ENCODE peak calls at places on chromosomes 13 and 19, in eight cellular contexts. C is IMR-90, D is neuronal stem cell, O is H1, K is mammary epithelial cell, E is endothelial cell of umbilical vein, L is GM23248, I is PC-3. B is an unnamed sample.

GRCh38 chr19:49249933-49250332 is 75.1 kb downstream of the SLC6A16 start:
- DNase-seq in C (no peak), D (no peak), O (no peak), K (no peak), E (no peak), L (no peak), I (no peak), B (no peak)

GRCh38 chr13:65854431-65854830 is 1375.7 kb downstream of the PCDH9 start:
- DNase-seq in C (no peak), D (no peak), O (no peak), K (no peak), E (no peak), L (no peak), I (no peak), B (no peak)

GRCh38 chr13:45143346-45143751 is 23.0 kb downstream of the GTF2F2 start:
- DNase-seq in C (peak), D (no peak), O (no peak), K (peak), E (no peak), L (no peak), I (peak), B (peak)

GRCh38 chr19:4474504-4475136 is 2.5 kb downstream of the HDGFL2 start:
- DNase-seq in C (peak), D (peak), O (peak), K (peak), E (peak), L (peak), I (peak), B (peak)

GRCh38 chr13:29859971-29860370 is 9.6 kb upstream of the UBL3 start:
- DNase-seq in C (peak), D (no peak), O (no peak), K (peak), E (no peak), L (peak), I (peak), B (peak)

GRCh38 chr19:16527971-16528521 is 14.2 kb downstream of the CHERP start:
- DNase-seq in C (no peak), D (no peak), O (peak), K (no peak), E (peak), L (peak), I (peak), B (no peak)

GRCh38 chr13:29758591-29759114 is 91.8 kb downstream of the UBL3 start:
- DNase-seq in C (no peak), D (no peak), O (no peak), K (peak), E (no peak), L (no peak), I (peak), B (no peak)

GRCh38 chr19:29326849-29327840 is 114.2 kb upstream of the UQCRFS1 start:
- DNase-seq in C (no peak), D (no peak), O (no peak), K (no peak), E (no peak), L (no peak), I (no peak), B (no peak)

GRCh38 chr13:112719016-112719415 is 29.2 kb downstream of the ATP11A start:
- DNase-seq in C (peak), D (no peak), O (no peak), K (no peak), E (peak), L (no peak), I (no peak), B (no peak)

GRCh38 chr19:8089664-8090601 is 37.4 kb downstream of the CCL25 start:
- DNase-seq in C (no peak), D (no peak), O (no peak), K (no peak), E (no peak), L (no peak), I (no peak), B (no peak)

GRCh38 chr19:29449371-29449770 is 76.4 kb upstream of the VSTM2B start:
- DNase-seq in C (no peak), D (no peak), O (peak), K (no peak), E (no peak), L (no peak), I (no peak), B (no peak)

GRCh38 chr13:97257800-97258799 is 36.0 kb downstream of the MBNL2 start:
- DNase-seq in C (peak), D (no peak), O (no peak), K (peak), E (peak), L (peak), I (peak), B (peak)

GRCh38 chr13:66562054-66562453 is 668.1 kb downstream of the PCDH9 start:
- DNase-seq in C (no peak), D (no peak), O (no peak), K (no peak), E (no peak), L (no peak), I (no peak), B (no peak)

GRCh38 chr13:46728777-46729176 is 68.2 kb downstream of the ESD start:
- DNase-seq in C (no peak), D (no peak), O (no peak), K (peak), E (no peak), L (peak), I (peak), B (peak)

GRCh38 chr13:67515895-67516294 is 285.8 kb upstream of the PCDH9 start:
- DNase-seq in C (peak), D (no peak), O (no peak), K (no peak), E (no peak), L (no peak), I (peak), B (peak)

GRCh38 chr19:49664171-49665070 is 1.2 kb downstream of the IRF3 start:
- DNase-seq in C (peak), D (peak), O (peak), K (peak), E (peak), L (peak), I (peak), B (peak)

GRCh38 chr19:47112166-47112663 is 1.4 kb downstream of the ZC3H4 start:
- DNase-seq in C (peak), D (peak), O (peak), K (peak), E (peak), L (peak), I (peak), B (peak)

GRCh38 chr13:75482070-75482819 is at the start of gene TBC1D4:
- DNase-seq in C (peak), D (peak), O (no peak), K (peak), E (peak), L (peak), I (peak), B (peak)

GRCh38 chr19:33556261-33556660 is 34.7 kb upstream of the PEPD start:
- DNase-seq in C (no peak), D (no peak), O (no peak), K (no peak), E (no peak), L (no peak), I (no peak), B (no peak)

GRCh38 chr19:7918615-7919421 is 1.3 kb upstream of the SNAPC2 start:
- DNase-seq in C (no peak), D (no peak), O (no peak), K (no peak), E (no peak), L (no peak), I (no peak), B (no peak)

GRCh38 chr19:10858204-10858828 is 10.1 kb downstream of the C19orf38 start:
- DNase-seq in C (no peak), D (no peak), O (peak), K (no peak), E (peak), L (peak), I (peak), B (peak)

DNA sequence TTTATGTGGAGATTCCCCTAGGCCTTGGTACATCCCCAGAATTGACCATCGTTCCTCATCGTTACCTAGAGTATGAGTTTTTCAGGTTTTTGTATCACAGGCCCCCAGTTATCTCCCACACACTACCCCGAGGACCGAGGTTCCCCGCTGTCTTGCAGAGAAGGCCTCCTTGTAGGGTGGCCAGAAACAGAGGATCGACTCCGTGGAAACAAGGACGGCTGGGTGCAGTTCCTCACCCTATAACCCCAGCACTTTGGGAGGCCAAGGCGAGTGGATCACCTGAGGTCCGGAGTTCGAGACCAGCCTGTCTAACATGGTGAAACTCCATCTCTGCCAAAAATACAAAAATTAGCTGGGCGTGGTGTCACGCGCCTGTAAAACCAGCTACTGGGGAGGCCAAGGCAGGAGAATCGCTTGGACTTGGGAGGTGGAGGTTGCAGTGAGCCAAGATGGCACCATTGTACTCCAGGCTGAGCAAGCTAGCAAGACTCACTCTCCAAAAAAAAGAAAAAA is 720 bp downstream of the ADAT3 start:
- DNase-seq in C (no peak), D (no peak), O (no peak), K (no peak), E (no peak), L (no peak), I (no peak), B (no peak)
- H2AFZ ChIP-seq in C (peak), D (no peak), O (no peak), K (peak), E (peak), L (peak), I (no peak), B (peak)

GRCh38 chr13:41544824-41545707 is 87.7 kb downstream of the RGCC start:
- DNase-seq in C (peak), D (no peak), O (no peak), K (peak), E (no peak), L (peak), I (peak), B (no peak)

GRCh38 chr13:41547253-41548000 is 90.1 kb downstream of the RGCC start:
- DNase-seq in C (no peak), D (no peak), O (no peak), K (no peak), E (no peak), L (peak), I (no peak), B (peak)

GRCh38 chr13:41548870-41549269 is 91.5 kb downstream of the RGCC start:
- DNase-seq in C (no peak), D (no peak), O (no peak), K (no peak), E (no peak), L (no peak), I (no peak), B (no peak)

GRCh38 chr13:41548031-41548430 is 90.7 kb downstream of the RGCC start:
- DNase-seq in C (no peak), D (no peak), O (no peak), K (no peak), E (no peak), L (peak), I (no peak), B (no peak)

GRCh38 chr13:41546372-41547252 is 89.3 kb downstream of the RGCC start:
- DNase-seq in C (peak), D (no peak), O (no peak), K (peak), E (no peak), L (peak), I (peak), B (peak)
- H3K9ac ChIP-seq in C (no peak), D (no peak), O (no peak), K (no peak), E (no peak), L (peak), I (no peak), B (no peak)

DNA sequence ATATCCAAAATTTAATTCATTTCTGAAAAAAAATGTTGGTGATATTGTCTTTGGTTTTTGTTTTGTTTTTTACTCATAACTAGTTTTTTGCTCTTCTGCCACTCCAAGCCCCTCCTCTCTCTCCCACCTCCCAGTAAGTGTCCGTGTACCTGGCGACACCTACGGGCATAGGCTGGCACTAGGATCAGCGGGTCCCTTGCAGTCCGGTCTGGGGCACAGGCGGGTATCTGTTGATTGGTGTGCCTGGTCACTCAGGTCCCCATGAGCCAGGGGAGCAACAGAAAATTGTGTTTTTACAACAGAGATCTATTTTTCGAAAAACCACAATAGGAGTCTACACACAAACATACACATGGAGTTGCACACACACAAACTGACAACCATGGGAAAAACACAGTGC is 104.8 kb downstream of the ZIC5 start:
- DNase-seq in C (no peak), D (no peak), O (no peak), K (no peak), E (no peak), L (no peak), I (no peak), B (no peak)
- H3K4me2 ChIP-seq in C (no peak), D (no peak), O (no peak), K (no peak), E (no peak), L (no peak), I (no peak), B (no peak)

DNA sequence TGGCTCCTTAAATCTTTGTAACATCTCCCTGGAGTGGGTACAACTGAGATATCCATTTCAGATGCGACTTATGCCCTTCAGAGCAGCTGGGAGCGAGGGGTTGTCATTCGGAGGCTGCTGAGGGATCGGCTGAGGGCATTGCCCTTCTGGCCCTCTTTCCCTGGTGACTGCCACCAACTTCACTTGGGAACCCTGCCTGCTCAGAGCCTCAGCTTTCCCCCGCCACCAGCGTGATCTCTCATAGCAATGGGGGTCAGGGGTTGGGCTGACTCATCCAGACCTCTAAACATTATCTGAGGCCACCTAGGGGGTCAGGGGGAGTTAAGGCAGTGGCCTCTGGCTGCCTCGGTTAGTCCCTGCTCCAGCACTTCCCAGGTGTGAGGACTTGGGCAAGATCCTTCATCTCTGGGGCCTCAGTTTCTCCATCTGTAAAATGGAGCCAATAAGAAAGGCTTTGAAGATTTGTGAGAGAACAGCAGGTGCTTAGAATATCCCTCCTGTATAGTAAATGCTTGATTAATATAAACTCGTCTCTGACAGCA is 1.1 kb downstream of the PRX start:
- DNase-seq in C (no peak), D (no peak), O (no peak), K (no peak), E (no peak), L (no peak), I (no peak), B (no peak)
- H2AFZ ChIP-seq in C (no peak), D (no peak), O (no peak), K (no peak), E (no peak), L (no peak), I (no peak), B (no peak)